ENCODE peak calls at places on chromosomes 16 and 17, in nine cellular contexts. One of them, this sample, is unnamed.

GRCh38 chr16:19831678-19832077 is 53.0 kb downstream of the GPRC5B start:
- DNase-seq in Peyer's patch: no peak
- DNase-seq in cardiac muscle cell: peak
- DNase-seq in HFFc6: peak
- DNase-seq in LNCaP clone FGC: no peak
- DNase-seq in lung: no peak
- DNase-seq in glutamatergic neuron: no peak
- DNase-seq in AG09309: no peak
- DNase-seq in astrocyte: peak
- DNase-seq in this sample: no peak

GRCh38 chr16:73065617-73066313 is 17.8 kb upstream of the ZFHX3 start:
- DNase-seq in Peyer's patch: peak
- DNase-seq in HFFc6: no peak
- DNase-seq in lung: no peak
- DNase-seq in glutamatergic neuron: no peak
- DNase-seq in LNCaP clone FGC: no peak
- DNase-seq in astrocyte: no peak
- DNase-seq in AG09309: no peak
- DNase-seq in cardiac muscle cell: peak
- DNase-seq in this sample: no peak

GRCh38 chr17:19372866-19373505 is 5.3 kb upstream of the MAPK7 start:
- DNase-seq in astrocyte: no peak
- DNase-seq in AG09309: no peak
- DNase-seq in glutamatergic neuron: no peak
- DNase-seq in Peyer's patch: no peak
- DNase-seq in cardiac muscle cell: no peak
- DNase-seq in HFFc6: no peak
- DNase-seq in lung: no peak
- DNase-seq in LNCaP clone FGC: no peak
- DNase-seq in this sample: no peak

GRCh38 chr16:57262841-57263584 is 18.0 kb downstream of the ARL2BP start:
- DNase-seq in cardiac muscle cell: no peak
- DNase-seq in lung: no peak
- DNase-seq in glutamatergic neuron: peak
- DNase-seq in LNCaP clone FGC: no peak
- DNase-seq in HFFc6: no peak
- DNase-seq in astrocyte: no peak
- DNase-seq in Peyer's patch: no peak
- DNase-seq in AG09309: no peak
- DNase-seq in this sample: no peak

GRCh38 chr16:75286996-75287395 is 35.6 kb upstream of the BCAR1 start:
- DNase-seq in LNCaP clone FGC: no peak
- DNase-seq in lung: no peak
- DNase-seq in astrocyte: no peak
- DNase-seq in AG09309: no peak
- DNase-seq in cardiac muscle cell: no peak
- DNase-seq in Peyer's patch: no peak
- DNase-seq in glutamatergic neuron: no peak
- DNase-seq in HFFc6: no peak
- DNase-seq in this sample: no peak

GRCh38 chr17:18005496-18005895 is 32.8 kb downstream of the DRC3 start:
- DNase-seq in AG09309: no peak
- DNase-seq in astrocyte: no peak
- DNase-seq in HFFc6: no peak
- DNase-seq in glutamatergic neuron: no peak
- DNase-seq in Peyer's patch: no peak
- DNase-seq in LNCaP clone FGC: no peak
- DNase-seq in lung: no peak
- DNase-seq in cardiac muscle cell: no peak
- DNase-seq in this sample: no peak

GRCh38 chr17:68778726-68779125 is 176.5 kb downstream of the ABCA8 start:
- DNase-seq in HFFc6: no peak
- DNase-seq in glutamatergic neuron: no peak
- DNase-seq in cardiac muscle cell: no peak
- DNase-seq in Peyer's patch: no peak
- DNase-seq in lung: no peak
- DNase-seq in AG09309: no peak
- DNase-seq in astrocyte: no peak
- DNase-seq in LNCaP clone FGC: no peak
- DNase-seq in this sample: no peak

GRCh38 chr16:83762141-83763024 is 45.4 kb upstream of the HSBP1 start:
- DNase-seq in lung: no peak
- DNase-seq in HFFc6: no peak
- DNase-seq in AG09309: no peak
- DNase-seq in Peyer's patch: no peak
- DNase-seq in cardiac muscle cell: no peak
- DNase-seq in astrocyte: no peak
- DNase-seq in glutamatergic neuron: no peak
- DNase-seq in LNCaP clone FGC: no peak
- DNase-seq in this sample: no peak

GRCh38 chr17:4267402-4267801 is 3.6 kb upstream of the ANKFY1 start:
- DNase-seq in HFFc6: no peak
- DNase-seq in lung: no peak
- DNase-seq in Peyer's patch: no peak
- DNase-seq in cardiac muscle cell: no peak
- DNase-seq in LNCaP clone FGC: no peak
- DNase-seq in AG09309: no peak
- DNase-seq in glutamatergic neuron: no peak
- DNase-seq in astrocyte: no peak
- DNase-seq in this sample: no peak

GRCh38 chr17:78729636-78730035 is 52.4 kb downstream of the CYTH1 start:
- DNase-seq in lung: no peak
- DNase-seq in glutamatergic neuron: no peak
- DNase-seq in HFFc6: no peak
- DNase-seq in astrocyte: no peak
- DNase-seq in Peyer's patch: no peak
- DNase-seq in LNCaP clone FGC: no peak
- DNase-seq in cardiac muscle cell: no peak
- DNase-seq in AG09309: no peak
- DNase-seq in this sample: no peak

GRCh38 chr17:68514809-68515208 is 2.6 kb downstream of the PRKAR1A start:
- DNase-seq in glutamatergic neuron: no peak
- DNase-seq in astrocyte: peak
- DNase-seq in cardiac muscle cell: peak
- DNase-seq in LNCaP clone FGC: no peak
- DNase-seq in HFFc6: no peak
- DNase-seq in Peyer's patch: no peak
- DNase-seq in AG09309: no peak
- DNase-seq in lung: no peak
- DNase-seq in this sample: no peak

GRCh38 chr16:86663691-86664517 is 85.6 kb downstream of the FOXL1 start:
- DNase-seq in Peyer's patch: no peak
- DNase-seq in lung: no peak
- DNase-seq in HFFc6: peak
- DNase-seq in cardiac muscle cell: peak
- DNase-seq in AG09309: no peak
- DNase-seq in astrocyte: no peak
- DNase-seq in glutamatergic neuron: no peak
- DNase-seq in LNCaP clone FGC: no peak
- DNase-seq in this sample: no peak

GRCh38 chr16:11391576-11391975 is 46.3 kb downstream of the RMI2 start:
- DNase-seq in astrocyte: no peak
- DNase-seq in AG09309: no peak
- DNase-seq in LNCaP clone FGC: no peak
- DNase-seq in cardiac muscle cell: no peak
- DNase-seq in lung: peak
- DNase-seq in HFFc6: no peak
- DNase-seq in Peyer's patch: no peak
- DNase-seq in glutamatergic neuron: no peak
- DNase-seq in this sample: no peak

GRCh38 chr17:60461584-60461983 is 39.3 kb downstream of the CHCT1 start:
- DNase-seq in astrocyte: no peak
- DNase-seq in AG09309: no peak
- DNase-seq in lung: no peak
- DNase-seq in Peyer's patch: no peak
- DNase-seq in cardiac muscle cell: no peak
- DNase-seq in glutamatergic neuron: no peak
- DNase-seq in LNCaP clone FGC: no peak
- DNase-seq in HFFc6: no peak
- DNase-seq in this sample: no peak

GRCh38 chr17:73729101-73729500 is 84.9 kb upstream of the SDK2 start:
- DNase-seq in glutamatergic neuron: no peak
- DNase-seq in LNCaP clone FGC: no peak
- DNase-seq in HFFc6: no peak
- DNase-seq in Peyer's patch: no peak
- DNase-seq in astrocyte: no peak
- DNase-seq in cardiac muscle cell: no peak
- DNase-seq in AG09309: no peak
- DNase-seq in lung: no peak
- DNase-seq in this sample: no peak

GRCh38 chr17:82152556-82153294 is 54.7 kb upstream of the FASN start:
- DNase-seq in Peyer's patch: no peak
- DNase-seq in glutamatergic neuron: no peak
- DNase-seq in AG09309: no peak
- DNase-seq in astrocyte: no peak
- DNase-seq in cardiac muscle cell: no peak
- DNase-seq in LNCaP clone FGC: peak
- DNase-seq in HFFc6: no peak
- DNase-seq in lung: peak
- DNase-seq in this sample: no peak

GRCh38 chr16:559411-560207 is 585 bp upstream of the PRR35 start:
- DNase-seq in HFFc6: no peak
- DNase-seq in lung: no peak
- DNase-seq in cardiac muscle cell: no peak
- DNase-seq in Peyer's patch: no peak
- DNase-seq in astrocyte: no peak
- DNase-seq in glutamatergic neuron: no peak
- DNase-seq in LNCaP clone FGC: no peak
- DNase-seq in AG09309: no peak
- DNase-seq in this sample: no peak

GRCh38 chr17:61451538-61452300 is 503 bp upstream of the TBX4 start:
- DNase-seq in Peyer's patch: no peak
- DNase-seq in LNCaP clone FGC: no peak
- DNase-seq in astrocyte: no peak
- DNase-seq in HFFc6: no peak
- DNase-seq in cardiac muscle cell: peak
- DNase-seq in lung: no peak
- DNase-seq in AG09309: no peak
- DNase-seq in glutamatergic neuron: peak
- DNase-seq in this sample: peak

GRCh38 chr17:5516060-5516792 is 29.9 kb downstream of the MIS12 start:
- DNase-seq in AG09309: peak
- DNase-seq in astrocyte: peak
- DNase-seq in LNCaP clone FGC: no peak
- DNase-seq in cardiac muscle cell: peak
- DNase-seq in lung: no peak
- DNase-seq in HFFc6: peak
- DNase-seq in glutamatergic neuron: no peak
- DNase-seq in Peyer's patch: no peak
- DNase-seq in this sample: no peak

GRCh38 chr17:57343717-57344116 is 87.4 kb downstream of the MSI2 start:
- DNase-seq in LNCaP clone FGC: no peak
- DNase-seq in lung: no peak
- DNase-seq in astrocyte: peak
- DNase-seq in cardiac muscle cell: no peak
- DNase-seq in HFFc6: no peak
- DNase-seq in Peyer's patch: no peak
- DNase-seq in AG09309: no peak
- DNase-seq in glutamatergic neuron: no peak
- DNase-seq in this sample: no peak
- TF ChIP-seq CTCF in LNCaP clone FGC: no peak
- TF ChIP-seq CTCF in lung: no peak
- TF ChIP-seq CTCF in astrocyte: no peak
- TF ChIP-seq CTCF in cardiac muscle cell: no peak
- TF ChIP-seq CTCF in HFFc6: no peak
- TF ChIP-seq CTCF in Peyer's patch: no peak
- TF ChIP-seq CTCF in AG09309: no peak
- TF ChIP-seq CTCF in glutamatergic neuron: no peak
- TF ChIP-seq CTCF in this sample: no peak

GRCh38 chr17:45813051-45813731 is 29.1 kb downstream of the CRHR1 start:
- DNase-seq in AG09309: no peak
- DNase-seq in lung: no peak
- DNase-seq in astrocyte: no peak
- DNase-seq in cardiac muscle cell: peak
- DNase-seq in glutamatergic neuron: peak
- DNase-seq in LNCaP clone FGC: no peak
- DNase-seq in Peyer's patch: no peak
- DNase-seq in HFFc6: no peak
- DNase-seq in this sample: peak
- TF ChIP-seq CTCF in AG09309: no peak
- TF ChIP-seq CTCF in lung: no peak
- TF ChIP-seq CTCF in astrocyte: no peak
- TF ChIP-seq CTCF in cardiac muscle cell: peak
- TF ChIP-seq CTCF in glutamatergic neuron: peak
- TF ChIP-seq CTCF in LNCaP clone FGC: no peak
- TF ChIP-seq CTCF in Peyer's patch: no peak
- TF ChIP-seq CTCF in HFFc6: peak
- TF ChIP-seq CTCF in this sample: peak

GRCh38 chr17:7972131-7972785 is 30.2 kb upstream of the GUCY2D start:
- DNase-seq in LNCaP clone FGC: no peak
- DNase-seq in HFFc6: peak
- DNase-seq in lung: no peak
- DNase-seq in cardiac muscle cell: peak
- DNase-seq in glutamatergic neuron: no peak
- DNase-seq in AG09309: no peak
- DNase-seq in astrocyte: no peak
- DNase-seq in Peyer's patch: no peak
- DNase-seq in this sample: no peak
- TF ChIP-seq CTCF in LNCaP clone FGC: no peak
- TF ChIP-seq CTCF in HFFc6: peak
- TF ChIP-seq CTCF in lung: no peak
- TF ChIP-seq CTCF in cardiac muscle cell: peak
- TF ChIP-seq CTCF in glutamatergic neuron: peak
- TF ChIP-seq CTCF in AG09309: peak
- TF ChIP-seq CTCF in astrocyte: peak
- TF ChIP-seq CTCF in Peyer's patch: no peak
- TF ChIP-seq CTCF in this sample: peak

GRCh38 chr17:45696442-45696841 is 87.7 kb upstream of the CRHR1 start:
- DNase-seq in astrocyte: no peak
- DNase-seq in AG09309: no peak
- DNase-seq in glutamatergic neuron: no peak
- DNase-seq in cardiac muscle cell: no peak
- DNase-seq in Peyer's patch: no peak
- DNase-seq in LNCaP clone FGC: no peak
- DNase-seq in lung: no peak
- DNase-seq in HFFc6: no peak
- DNase-seq in this sample: no peak

GRCh38 chr17:45700171-45701090 is 83.7 kb upstream of the CRHR1 start:
- DNase-seq in glutamatergic neuron: no peak
- DNase-seq in AG09309: no peak
- DNase-seq in cardiac muscle cell: no peak
- DNase-seq in astrocyte: no peak
- DNase-seq in Peyer's patch: no peak
- DNase-seq in LNCaP clone FGC: no peak
- DNase-seq in HFFc6: no peak
- DNase-seq in lung: no peak
- DNase-seq in this sample: no peak

GRCh38 chr17:45692661-45693060 is 91.5 kb upstream of the CRHR1 start:
- DNase-seq in LNCaP clone FGC: no peak
- DNase-seq in HFFc6: no peak
- DNase-seq in cardiac muscle cell: no peak
- DNase-seq in lung: no peak
- DNase-seq in astrocyte: no peak
- DNase-seq in AG09309: no peak
- DNase-seq in Peyer's patch: no peak
- DNase-seq in glutamatergic neuron: no peak
- DNase-seq in this sample: no peak

GRCh38 chr17:45693792-45694191 is 90.3 kb upstream of the CRHR1 start:
- DNase-seq in lung: no peak
- DNase-seq in astrocyte: no peak
- DNase-seq in LNCaP clone FGC: no peak
- DNase-seq in Peyer's patch: no peak
- DNase-seq in HFFc6: no peak
- DNase-seq in AG09309: no peak
- DNase-seq in cardiac muscle cell: no peak
- DNase-seq in glutamatergic neuron: no peak
- DNase-seq in this sample: no peak

GRCh38 chr17:45697076-45697475 is 87.0 kb upstream of the CRHR1 start:
- DNase-seq in Peyer's patch: no peak
- DNase-seq in astrocyte: no peak
- DNase-seq in AG09309: no peak
- DNase-seq in lung: no peak
- DNase-seq in glutamatergic neuron: no peak
- DNase-seq in LNCaP clone FGC: no peak
- DNase-seq in HFFc6: no peak
- DNase-seq in cardiac muscle cell: no peak
- DNase-seq in this sample: no peak
- TF ChIP-seq CTCF in Peyer's patch: no peak
- TF ChIP-seq CTCF in astrocyte: no peak
- TF ChIP-seq CTCF in AG09309: no peak
- TF ChIP-seq CTCF in lung: no peak
- TF ChIP-seq CTCF in glutamatergic neuron: no peak
- TF ChIP-seq CTCF in LNCaP clone FGC: no peak
- TF ChIP-seq CTCF in HFFc6: no peak
- TF ChIP-seq CTCF in cardiac muscle cell: no peak
- TF ChIP-seq CTCF in this sample: no peak

This sample was measured in nephron progenitor cell.